ENCODE peak calls at places on chromosomes 6 and 20, in eight cellular contexts. O is heart left ventricle; Q is A673; F is upper lobe of right lung; I is CD8-positive, alpha-beta T cell; D is adrenal gland; W is neural progenitor cell; P is heart right ventricle. R is an unnamed sample.

GRCh38 chr6:85594197-85594930 is 706 bp upstream of the SNX14 start:
- DNase-seq in Q (peak; percentile 45), P (no peak), O (peak; percentile 53), D (no peak), W (peak; percentile 40), F (peak; percentile 67), I (no peak), R (peak; percentile 42)

GRCh38 chr6:84847349-84848160 is 83.2 kb upstream of the TBX18 start:
- DNase-seq in I (no peak), Q (no peak), F (no peak), D (no peak), W (no peak), O (no peak), P (no peak), R (no peak)

GRCh38 chr6:7685276-7685675 is 40.6 kb upstream of the BMP6 start:
- DNase-seq in O (no peak), I (no peak), P (no peak), D (no peak), F (no peak), Q (no peak), W (no peak), R (no peak)

GRCh38 chr6:3825331-3825831 is 23.8 kb upstream of the FAM50B start:
- DNase-seq in W (peak; percentile 63), I (no peak), F (peak; percentile 77), P (peak; percentile 49), O (peak; percentile 65), D (no peak), Q (no peak), R (no peak)

GRCh38 chr6:112680076-112680475 is 332.9 kb downstream of the RFPL4B start:
- DNase-seq in W (no peak), I (no peak), O (no peak), Q (no peak), D (no peak), P (no peak), F (no peak), R (no peak)

GRCh38 chr6:33276864-33277662 is at the start of gene B3GALT4:
- DNase-seq in D (peak; percentile 64), I (peak; percentile 28), W (peak; percentile 93), O (peak; percentile 86), Q (peak; percentile 85), P (peak; percentile 79), F (peak; percentile 90), R (peak; percentile 99)

GRCh38 chr6:116229287-116229913 is 24.5 kb downstream of the TSPYL4 start:
- DNase-seq in D (peak; percentile 72), W (peak; percentile 92), O (peak; percentile 90), P (peak; percentile 91), I (no peak), F (no peak), Q (peak; percentile 36), R (peak; percentile 53)

GRCh38 chr20:5177071-5177470 is 50.3 kb downstream of the CDS2 start:
- DNase-seq in D (no peak), P (no peak), Q (no peak), O (no peak), I (no peak), W (no peak), F (no peak), R (no peak)

GRCh38 chr20:3863317-3863716 is 16.7 kb downstream of the MAVS start:
- DNase-seq in I (no peak), F (no peak), D (no peak), O (no peak), P (no peak), W (no peak), Q (no peak), R (no peak)

GRCh38 chr6:27940766-27941165 is 16.3 kb upstream of the OR2B6 start:
- DNase-seq in W (no peak), P (no peak), D (no peak), I (no peak), Q (peak; percentile 1), O (no peak), F (no peak), R (no peak)

GRCh38 chr6:5179917-5180316 is 80.8 kb downstream of the LYRM4 start:
- DNase-seq in I (no peak), D (no peak), O (no peak), Q (no peak), W (no peak), P (no peak), F (no peak), R (peak; percentile 81)

GRCh38 chr6:77092971-77093370 is 370.3 kb downstream of the HTR1B start:
- DNase-seq in P (no peak), O (no peak), W (no peak), D (no peak), I (no peak), Q (no peak), F (no peak), R (no peak)

GRCh38 chr6:151119823-151120524 is 119.8 kb upstream of the AKAP12 start:
- DNase-seq in Q (peak; percentile 19), W (peak; percentile 40), F (no peak), I (no peak), O (no peak), P (no peak), D (no peak), R (peak; percentile 44)

GRCh38 chr20:38728911-38729642 is 4.8 kb downstream of the SLC32A1 start:
- DNase-seq in I (no peak), P (no peak), O (no peak), F (no peak), D (no peak), Q (no peak), W (peak; percentile 80), R (peak; percentile 51)

GRCh38 chr6:44500074-44500473 is 112.6 kb downstream of the CDC5L start:
- DNase-seq in O (no peak), W (no peak), D (no peak), I (no peak), F (no peak), P (no peak), Q (no peak), R (no peak)

GRCh38 chr20:33894798-33895197 is 83.7 kb downstream of the CHMP4B start:
- DNase-seq in D (no peak), P (no peak), O (no peak), F (no peak), I (no peak), W (no peak), Q (no peak), R (no peak)

GRCh38 chr6:130215526-130215925 is 7.2 kb downstream of the SAMD3 start:
- DNase-seq in D (no peak), W (no peak), Q (no peak), I (no peak), P (no peak), O (no peak), F (no peak), R (no peak)

GRCh38 chr6:170292111-170292777 is 1.4 kb upstream of the DLL1 start:
- DNase-seq in I (no peak), W (peak; percentile 53), P (no peak), Q (no peak), F (no peak), D (no peak), O (no peak), R (no peak)
- H3K4me3 ChIP-seq in I (peak overlapping the region; percentile 55), W (peak overlapping the region; percentile 94), P (peak overlapping the region; percentile 71), Q (peak overlapping the region; percentile 76), F (peak overlapping the region; percentile 81), D (no peak overlapping the region), O (peak overlapping the region; percentile 82), R (no peak overlapping the region)

DNA sequence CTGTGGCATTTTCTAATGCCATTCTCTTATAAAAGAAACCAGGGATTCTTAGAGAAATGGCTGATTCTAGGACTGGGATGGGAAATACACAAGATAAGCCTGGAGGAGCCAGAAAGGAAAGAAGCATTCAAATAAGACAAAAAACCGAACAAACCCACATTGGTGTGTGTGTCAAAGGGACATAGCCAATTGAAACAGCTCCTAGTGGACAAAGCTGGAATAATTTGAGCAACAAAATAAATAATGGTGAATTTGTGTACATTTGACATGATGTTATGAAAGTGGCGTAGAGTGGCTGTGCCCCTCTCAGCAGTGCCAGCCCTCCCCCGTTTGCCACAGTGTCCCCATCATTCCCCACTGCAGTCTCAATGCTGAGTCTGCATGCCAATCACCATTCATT is 55.5 kb downstream of the B3GAT2 start:
- DNase-seq in Q (peak; percentile 6), D (no peak), O (no peak), I (no peak), F (no peak), W (no peak), P (no peak), R (no peak)
- TF ChIP-seq CTCF in Q (peak; percentile 40), D (no peak), O (no peak), I (no peak), F (no peak), W (peak; percentile 39), P (no peak), R (peak; percentile 30)

GRCh38 chr6:56827908-56828649 is 126.8 kb upstream of the BEND6 start:
- DNase-seq in O (no peak), D (no peak), I (no peak), F (no peak), Q (no peak), W (no peak), P (no peak), R (no peak)
- H3K27ac ChIP-seq in O (peak overlapping the region; percentile 7), D (no peak overlapping the region), I (no peak overlapping the region), F (no peak overlapping the region), Q (no peak overlapping the region), W (peak overlapping the region; percentile 18), P (no peak overlapping the region), R (no peak overlapping the region)

GRCh38 chr6:163323719-163324118 is 90.8 kb upstream of the QKI start:
- DNase-seq in W (no peak), F (no peak), Q (no peak), D (no peak), P (no peak), O (no peak), I (no peak), R (no peak)

GRCh38 chr6:163327165-163327880 is 87.2 kb upstream of the QKI start:
- DNase-seq in P (no peak), Q (no peak), D (no peak), I (no peak), W (no peak), F (peak; percentile 46), O (no peak), R (no peak)

GRCh38 chr6:163324326-163324927 is 90.1 kb upstream of the QKI start:
- DNase-seq in I (no peak), P (no peak), F (no peak), D (no peak), W (no peak), Q (no peak), O (no peak), R (no peak)

GRCh38 chr6:163323274-163323673 is 91.2 kb upstream of the QKI start:
- DNase-seq in Q (no peak), W (no peak), O (no peak), D (no peak), I (no peak), P (no peak), F (no peak), R (no peak)

DNA sequence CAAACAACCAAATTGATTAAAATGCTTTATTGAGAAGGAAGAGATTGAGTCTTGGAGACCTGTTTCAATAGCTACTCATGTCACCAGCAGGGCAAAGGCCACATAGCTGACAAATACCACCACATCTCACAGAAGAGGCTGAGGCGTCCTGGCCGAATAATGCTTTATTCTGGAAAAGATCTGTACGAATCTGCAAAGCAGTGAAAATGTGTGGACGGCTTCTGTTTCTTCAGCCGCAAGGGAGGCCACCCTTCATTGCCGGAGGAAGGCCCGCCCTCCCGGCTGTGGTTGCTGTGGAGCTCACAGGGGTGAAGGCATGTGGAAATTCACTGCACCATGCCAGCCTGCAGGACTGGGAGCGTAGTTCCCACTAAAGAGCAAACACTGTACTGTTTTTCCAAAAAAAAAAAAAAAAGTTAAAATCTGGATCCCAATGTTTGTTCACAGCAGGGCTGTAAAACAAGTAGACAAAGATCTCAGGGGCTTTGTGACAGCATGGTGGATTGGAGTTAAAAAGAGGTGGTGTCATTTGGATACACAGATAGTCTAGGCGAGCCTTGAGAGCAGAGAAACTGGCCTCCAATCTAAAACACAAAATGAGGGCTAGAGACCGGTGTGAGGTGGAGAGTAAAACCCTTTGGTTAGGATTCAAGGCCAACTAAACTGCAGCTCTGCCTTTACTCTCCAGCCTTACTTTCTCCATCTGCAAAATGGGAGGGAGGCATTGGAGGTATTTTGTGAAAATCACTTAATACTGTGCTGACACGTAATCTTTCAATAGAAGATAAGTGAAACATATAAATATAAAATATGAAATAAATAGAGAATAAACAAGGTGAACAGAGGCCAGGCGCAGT is 89.4 kb upstream of the QKI start:
- DNase-seq in Q (no peak), F (no peak), O (peak; percentile 68), I (no peak), W (no peak), D (no peak), P (no peak), R (no peak)
- H3K4me3 ChIP-seq in Q (no peak overlapping the region), F (no peak overlapping the region), O (no peak overlapping the region), I (no peak overlapping the region), W (no peak overlapping the region), D (no peak overlapping the region), P (no peak overlapping the region), R (no peak overlapping the region)